ENCODE peak calls at places on chromosomes 11 and 22, in four cellular contexts. G is hypothalamus, B is activated T-cell treated with anti-CD3 and anti-CD28 coated beads for 1 hour, D is HCEC 1CT. F is an unnamed sample.
A peak's percentile ranks its signal among the peaks of the same experiment; 100 is the strongest.

GRCh38 chr22:47094861-47095330 is 332.4 kb downstream of the TBC1D22A start:
- DNase-seq in D (no peak), B (no peak), G (no peak), F (no peak)

GRCh38 chr11:118358071-118358470 is 1.3 kb upstream of the UBE4A start:
- DNase-seq in G (no peak), D (no peak), B (no peak), F (no peak)

GRCh38 chr11:22049276-22049675 is 143.6 kb upstream of the ANO5 start:
- DNase-seq in G (no peak), D (no peak), B (no peak), F (no peak)

GRCh38 chr11:68574308-68574707 is 110.0 kb upstream of the GAL start:
- DNase-seq in D (peak; percentile 10), B (no peak), G (no peak), F (no peak)

GRCh38 chr11:108596701-108597100 is 3.1 kb upstream of the EXPH5 start:
- DNase-seq in G (no peak), D (no peak), B (no peak), F (no peak)

GRCh38 chr11:23988381-23989006 is 508.4 kb upstream of the LUZP2 start:
- DNase-seq in G (no peak), D (peak; percentile 50), B (no peak), F (no peak)

GRCh38 chr11:94130589-94131362 is 2.1 kb downstream of the PANX1 start:
- DNase-seq in G (no peak), B (no peak), D (peak; percentile 96), F (no peak)

GRCh38 chr11:27171391-27171790 is 130.8 kb downstream of the BBOX1 start:
- DNase-seq in B (no peak), D (peak; percentile 37), G (no peak), F (no peak)

GRCh38 chr11:126468102-126468521 is 112.6 kb downstream of the ST3GAL4 start:
- DNase-seq in D (no peak), B (no peak), G (no peak), F (no peak)

GRCh38 chr11:64150481-64151239 is 15.3 kb downstream of the MACROD1 start:
- DNase-seq in D (no peak), G (peak; percentile 36), B (no peak), F (no peak)

GRCh38 chr11:26193714-26194373 is 138.1 kb upstream of the ANO3 start:
- DNase-seq in B (no peak), D (peak; percentile 65), G (no peak), F (no peak)

GRCh38 chr22:22111267-22111751 is 128.7 kb upstream of the TOP3B start:
- DNase-seq in D (peak; percentile 69), G (no peak), B (no peak), F (no peak)

GRCh38 chr11:114085965-114086364 is 26.5 kb downstream of the ZBTB16 start:
- DNase-seq in B (no peak), D (no peak), G (no peak), F (no peak)

GRCh38 chr11:121473064-121473777 is 20.5 kb upstream of the SORL1-AS1 start:
- DNase-seq in G (no peak), D (no peak), B (no peak), F (no peak)

GRCh38 chr11:12199231-12199948 is 89.0 kb downstream of the MICAL2 start:
- DNase-seq in G (no peak), D (no peak), B (no peak), F (no peak)

GRCh38 chr22:37581534-37581933 is 1.6 kb upstream of the LGALS2 start:
- DNase-seq in G (peak; percentile 61), D (no peak), B (no peak), F (no peak)

GRCh38 chr11:3109434-3109833 is 52.2 kb upstream of the CARS1 start:
- DNase-seq in G (no peak), D (no peak), B (no peak), F (no peak)

GRCh38 chr11:127000291-127000968 is at the start of gene KIRREL3:
- DNase-seq in B (no peak), D (no peak), G (peak; percentile 42), F (peak; percentile 59)

GRCh38 chr22:43401233-43401632 is 10.6 kb upstream of the MPPED1 start:
- DNase-seq in G (no peak), B (no peak), D (no peak), F (no peak)

GRCh38 chr22:33758961-33759360 is 161.3 kb downstream of the LARGE1 start:
- DNase-seq in D (no peak), B (no peak), G (no peak), F (no peak)

GRCh38 chr11:64123102-64123434 is 42.8 kb downstream of the MACROD1 start:
- DNase-seq in D (no peak), G (no peak), B (no peak), F (no peak)

GRCh38 chr22:30564766-30565118 is 9.7 kb downstream of the GAL3ST1 start:
- DNase-seq in D (no peak), B (no peak), G (no peak), F (no peak)

GRCh38 chr11:36385121-36385530 is 89.0 kb downstream of the PRR5L start:
- DNase-seq in D (peak; percentile 73), B (no peak), G (no peak), F (no peak)

GRCh38 chr11:33579101-33579500 is 121.5 kb downstream of the C11orf91 start:
- DNase-seq in B (no peak), G (no peak), D (no peak), F (no peak)

GRCh38 chr22:48442663-48443062 is 1385.0 kb downstream of the BRD1 start:
- DNase-seq in D (no peak), B (no peak), G (no peak), F (no peak)

GRCh38 chr11:47393163-47394049 is 15.0 kb upstream of the SLC39A13 start:
- DNase-seq in B (no peak), D (peak; percentile 47), G (no peak), F (no peak)

GRCh38 chr11:117833401-117833891 is 8.9 kb upstream of the FXYD2 start:
- DNase-seq in B (no peak), D (no peak), G (no peak), F (no peak)

GRCh38 chr11:22671751-22672150 is 5.3 kb downstream of the GAS2 start:
- DNase-seq in D (no peak), B (no peak), G (no peak), F (no peak)

GRCh38 chr11:65814131-65814959 is 19.4 kb upstream of the SNX32 start:
- DNase-seq in B (no peak), D (no peak), G (no peak), F (no peak)

GRCh38 chr11:134592391-134592990 is 180.4 kb upstream of the B3GAT1 start:
- DNase-seq in B (no peak), G (no peak), D (no peak), F (no peak)

GRCh38 chr22:20063271-20064139 is 16.5 kb upstream of the DGCR8 start:
- DNase-seq in D (no peak), G (no peak), B (no peak), F (no peak)

GRCh38 chr11:75858613-75859012 is 43.6 kb downstream of the UVRAG start:
- DNase-seq in B (no peak), G (no peak), D (peak; percentile 40), F (no peak)

GRCh38 chr22:44102121-44102520 is 78.0 kb downstream of the PARVB start:
- DNase-seq in B (no peak), G (no peak), D (no peak), F (no peak)

GRCh38 chr11:108034952-108035351 is 26.3 kb downstream of the CUL5 start:
- DNase-seq in B (no peak), D (no peak), G (no peak), F (no peak)

GRCh38 chr11:55106391-55106790 is 155.6 kb upstream of the TRIM48 start:
- DNase-seq in D (no peak), G (no peak), B (no peak), F (no peak)